ENCODE peak calls at places on chromosomes 6 and 20, in nine cellular contexts. I, T, E, J, B, F, G, Z and P are unnamed samples.

GRCh38 chr6:136823128-136823660 is 802 bp downstream of the PEX7 start:
- DNase-seq in I (peak), T (no peak), E (no peak), J (no peak), B (no peak), F (no peak), G (no peak), Z (peak), P (no peak)

GRCh38 chr6:166008441-166009369 is 158.9 kb downstream of the TBXT start:
- DNase-seq in I (no peak), T (no peak), E (peak), J (peak), B (peak), F (no peak), G (no peak), Z (peak), P (peak)

GRCh38 chr6:126439040-126439439 is 99.1 kb downstream of the CENPW start:
- DNase-seq in I (no peak), T (no peak), E (no peak), J (no peak), B (no peak), F (no peak), G (no peak), Z (no peak), P (peak)

GRCh38 chr20:10982692-10983091 is 308.9 kb upstream of the JAG1 start:
- DNase-seq in I (no peak), T (peak), E (peak), J (no peak), B (peak), F (no peak), G (no peak), Z (no peak), P (no peak)

GRCh38 chr6:125232466-125232865 is 69.3 kb downstream of the HDDC2 start:
- DNase-seq in I (no peak), T (no peak), E (peak), J (no peak), B (no peak), F (no peak), G (no peak), Z (no peak), P (no peak)

GRCh38 chr20:13800728-13801134 is 15.9 kb downstream of the NDUFAF5 start:
- DNase-seq in I (no peak), T (no peak), E (peak), J (no peak), B (peak), F (peak), G (no peak), Z (peak), P (peak)

GRCh38 chr20:24565952-24566351 is 96.5 kb downstream of the SYNDIG1 start:
- DNase-seq in I (no peak), T (no peak), E (no peak), J (peak), B (no peak), F (no peak), G (no peak), Z (no peak), P (no peak)

GRCh38 chr6:128738112-128738511 is 144.8 kb upstream of the LAMA2 start:
- DNase-seq in I (no peak), T (no peak), E (no peak), J (no peak), B (no peak), F (peak), G (no peak), Z (no peak), P (no peak)

GRCh38 chr6:42962502-42963178 is 2.1 kb downstream of the GNMT start:
- DNase-seq in I (peak), T (no peak), E (no peak), J (no peak), B (peak), F (no peak), G (no peak), Z (no peak), P (no peak)

GRCh38 chr6:42962096-42962495 is 1.5 kb downstream of the GNMT start:
- DNase-seq in I (peak), T (no peak), E (no peak), J (no peak), B (peak), F (no peak), G (no peak), Z (no peak), P (no peak)

GRCh38 chr6:42959917-42960242 is 674 bp upstream of the GNMT start:
- DNase-seq in I (no peak), T (no peak), E (no peak), J (no peak), B (no peak), F (no peak), G (no peak), Z (no peak), P (no peak)

GRCh38 chr6:42961020-42961470 is 491 bp downstream of the GNMT start:
- DNase-seq in I (no peak), T (no peak), E (no peak), J (no peak), B (no peak), F (no peak), G (no peak), Z (no peak), P (no peak)

DNA sequence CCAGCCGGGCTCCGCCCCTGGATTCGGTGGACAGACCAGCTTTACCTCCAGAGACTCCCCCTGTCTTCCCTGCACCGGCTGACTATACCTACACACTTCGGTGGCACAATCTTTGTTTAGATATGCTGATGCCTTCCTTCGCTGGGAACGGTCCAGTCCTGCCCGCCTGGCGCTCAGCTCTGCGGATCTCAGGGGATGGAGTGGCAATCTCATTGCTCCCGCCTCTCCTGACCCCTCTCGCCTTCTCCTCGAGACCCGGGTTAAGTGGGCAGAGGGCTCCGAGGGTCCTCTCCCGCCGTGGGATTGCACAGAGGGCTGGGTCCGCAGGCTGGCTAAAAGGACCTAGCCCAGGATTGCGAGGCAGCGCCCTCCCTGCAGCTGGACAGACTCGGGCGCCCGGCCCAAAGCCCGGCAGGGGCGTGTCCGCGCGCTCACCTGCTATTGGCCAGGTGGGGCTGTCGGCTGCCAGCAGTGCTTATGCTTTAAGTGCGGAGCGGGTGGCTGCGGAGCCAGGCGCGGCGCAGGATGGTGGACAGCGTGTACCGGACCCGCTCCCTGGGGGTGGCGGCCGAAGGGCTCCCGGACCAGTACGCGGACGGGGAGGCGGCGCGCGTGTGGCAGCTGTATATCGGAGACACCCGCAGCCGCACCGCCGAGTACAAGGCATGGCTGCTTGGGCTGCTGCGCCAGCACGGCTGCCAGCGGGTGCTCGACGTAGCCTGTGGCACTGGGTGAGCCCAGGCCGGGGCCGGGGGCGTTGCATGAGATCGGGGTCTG is at the start of gene GNMT:
- DNase-seq in I (peak), T (no peak), E (no peak), J (peak), B (peak), F (peak), G (peak), Z (peak), P (peak)
- H3K4me3 ChIP-seq in I (peak), T (peak), E (peak), J (peak), B (peak), F (peak), G (peak), Z (peak), P (peak)

GRCh38 chr20:35618372-35619131 is 2.9 kb downstream of the SPAG4 start:
- DNase-seq in I (peak), T (no peak), E (peak), J (peak), B (peak), F (no peak), G (peak), Z (no peak), P (peak)
- H3K4me3 ChIP-seq in I (peak), T (peak), E (peak), J (peak), B (peak), F (peak), G (peak), Z (peak), P (peak)

DNA sequence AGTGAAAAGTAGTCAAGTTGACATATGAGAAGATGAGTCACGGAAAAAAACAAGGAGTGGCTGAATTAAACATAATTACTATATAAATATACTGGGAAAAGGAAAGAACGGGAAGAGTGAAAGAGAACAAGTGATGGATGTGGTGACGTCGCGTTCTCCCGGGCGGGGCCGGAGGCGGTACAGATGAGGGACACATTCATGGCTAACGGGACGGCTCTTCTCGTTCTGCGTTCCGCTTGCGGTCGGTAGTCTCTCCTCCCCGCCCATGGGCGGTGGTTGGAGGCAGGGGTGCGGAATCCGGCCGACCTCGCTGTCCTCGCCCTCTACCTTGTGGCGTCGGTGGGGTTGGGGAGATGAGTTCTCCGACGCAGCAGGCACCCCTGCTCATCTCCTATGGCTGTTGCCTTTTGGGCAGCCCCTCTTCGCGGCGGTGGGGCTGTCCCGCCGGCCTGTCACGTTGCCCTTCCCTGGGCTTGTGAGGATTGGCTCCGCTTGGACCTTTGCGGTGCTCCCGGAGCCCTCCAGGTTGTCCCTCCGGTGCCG is 22.5 kb downstream of the HLA-G start:
- DNase-seq in I (no peak), T (no peak), E (peak), J (no peak), B (no peak), F (peak), G (no peak), Z (peak), P (no peak)
- H3K4me3 ChIP-seq in I (no peak), T (no peak), E (no peak), J (no peak), B (peak), F (no peak), G (no peak), Z (no peak), P (no peak)

DNA sequence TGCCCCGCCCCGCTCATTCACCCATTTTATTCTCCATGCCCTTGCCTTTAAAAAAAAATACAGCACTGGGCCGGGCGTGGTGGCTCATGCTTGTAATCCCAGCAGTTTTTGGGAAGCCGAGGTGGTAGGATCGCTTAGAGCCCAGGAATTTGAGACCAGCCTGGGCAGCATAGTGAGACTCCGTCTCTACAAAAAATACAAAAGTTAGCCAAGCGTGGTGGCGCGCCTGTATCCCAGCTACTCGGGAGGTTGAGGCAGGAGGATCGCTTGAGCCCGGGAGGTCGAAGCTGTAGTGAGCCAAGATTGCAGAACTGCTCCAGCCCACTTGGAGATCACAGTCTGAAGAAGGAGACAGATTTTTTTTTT is 407 bp upstream of the KIF6 start:
- DNase-seq in I (no peak), T (no peak), E (no peak), J (no peak), B (no peak), F (no peak), G (no peak), Z (no peak), P (no peak)
- H3K4me3 ChIP-seq in I (no peak), T (no peak), E (peak), J (peak), B (peak), F (peak), G (peak), Z (peak), P (peak)

DNA sequence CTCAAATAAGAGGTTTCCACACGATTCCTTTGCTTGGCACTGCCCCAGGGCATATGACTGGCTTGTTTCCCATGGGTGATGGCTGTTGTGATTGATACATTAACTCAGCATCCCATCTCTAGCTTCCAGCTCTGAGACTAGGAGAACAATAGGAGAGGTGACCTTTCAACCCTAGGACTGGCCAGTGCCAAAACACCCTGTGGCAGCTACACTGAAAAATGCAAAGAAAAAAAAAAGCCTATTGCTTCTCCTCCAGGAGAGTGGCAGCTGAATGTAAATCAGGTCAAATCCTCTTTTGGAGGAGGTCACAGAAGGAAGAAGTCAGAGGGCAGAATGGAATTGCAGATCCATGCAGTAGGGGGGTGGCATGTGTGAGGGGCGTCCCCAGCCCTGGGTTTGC is 245.2 kb upstream of the RIN2 start:
- DNase-seq in I (no peak), T (no peak), E (no peak), J (no peak), B (no peak), F (no peak), G (no peak), Z (no peak), P (no peak)
- H3K4me3 ChIP-seq in I (no peak), T (no peak), E (no peak), J (no peak), B (no peak), F (no peak), G (no peak), Z (no peak), P (no peak)

GRCh38 chr6:47034421-47034820 is 7.7 kb downstream of the ADGRF1 start:
- DNase-seq in I (no peak), T (no peak), E (no peak), J (no peak), B (no peak), F (no peak), G (no peak), Z (no peak), P (no peak)
- H3K4me3 ChIP-seq in I (no peak), T (no peak), E (no peak), J (no peak), B (no peak), F (no peak), G (no peak), Z (no peak), P (no peak)

GRCh38 chr20:63736893-63737689 is 627 bp downstream of the LIME1 start:
- DNase-seq in I (peak), T (no peak), E (no peak), J (peak), B (no peak), F (peak), G (no peak), Z (no peak), P (peak)

GRCh38 chr20:63737690-63737939 is 1.2 kb downstream of the LIME1 start:
- DNase-seq in I (no peak), T (no peak), E (no peak), J (peak), B (peak), F (no peak), G (no peak), Z (no peak), P (no peak)

GRCh38 chr20:63734111-63734945 is 2.1 kb upstream of the LIME1 start:
- DNase-seq in I (no peak), T (no peak), E (no peak), J (no peak), B (no peak), F (no peak), G (no peak), Z (no peak), P (no peak)

GRCh38 chr20:63734946-63735858 is 1.3 kb upstream of the LIME1 start:
- DNase-seq in I (peak), T (no peak), E (no peak), J (no peak), B (no peak), F (no peak), G (no peak), Z (no peak), P (no peak)

DNA sequence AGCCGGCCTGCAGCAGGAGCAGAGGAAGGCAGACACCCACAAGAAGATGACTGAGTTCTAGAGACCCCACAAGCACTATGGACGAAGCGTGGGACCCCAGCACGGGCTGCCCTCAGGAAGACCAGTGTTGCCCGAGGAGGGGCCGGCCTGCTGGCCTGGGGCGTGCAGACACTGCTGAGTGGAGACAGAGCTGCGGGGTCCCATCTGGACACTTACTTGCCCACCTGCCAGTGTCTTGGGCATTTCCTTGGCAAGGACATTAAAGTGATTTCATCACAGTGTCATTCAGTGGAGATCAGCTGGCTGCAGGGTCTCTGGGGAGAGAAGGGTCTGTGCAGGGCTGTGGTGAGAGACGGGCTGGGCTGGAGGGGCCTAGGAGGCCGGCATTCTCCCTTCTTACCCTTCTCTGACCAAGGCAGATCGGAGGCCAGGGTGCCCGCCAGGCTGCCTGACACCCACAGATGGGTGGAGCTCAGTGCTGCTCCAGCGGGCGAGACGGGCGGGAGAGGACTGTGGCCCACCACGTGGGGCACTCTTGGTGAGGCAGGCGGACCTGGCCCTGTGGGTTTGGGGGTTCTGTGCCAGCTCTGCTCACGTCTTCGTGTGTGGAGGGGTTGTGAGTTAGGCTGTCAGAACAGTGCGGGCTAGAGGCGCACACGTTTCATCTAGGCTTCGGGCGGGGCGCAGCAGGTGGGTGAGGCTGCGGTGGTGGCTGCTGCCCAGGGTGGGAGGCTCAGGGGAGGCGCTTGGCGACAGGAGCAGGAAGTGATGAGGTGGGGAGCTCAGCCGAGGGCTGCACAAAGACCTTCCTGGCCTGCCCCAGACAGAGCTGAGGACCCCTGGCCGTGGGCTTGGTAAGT is at the start of gene LIME1:
- DNase-seq in I (peak), T (no peak), E (no peak), J (peak), B (peak), F (peak), G (no peak), Z (no peak), P (no peak)
- H3K4me3 ChIP-seq in I (peak), T (no peak), E (no peak), J (peak), B (no peak), F (peak), G (no peak), Z (no peak), P (no peak)

GRCh38 chr6:15342114-15342513 is 96.2 kb downstream of the JARID2 start:
- DNase-seq in I (no peak), T (no peak), E (no peak), J (no peak), B (no peak), F (no peak), G (no peak), Z (no peak), P (no peak)

GRCh38 chr6:15341311-15341710 is 95.4 kb downstream of the JARID2 start:
- DNase-seq in I (no peak), T (no peak), E (no peak), J (no peak), B (no peak), F (no peak), G (no peak), Z (no peak), P (no peak)

GRCh38 chr6:15338462-15338861 is 92.6 kb downstream of the JARID2 start:
- DNase-seq in I (no peak), T (no peak), E (no peak), J (no peak), B (no peak), F (no peak), G (peak), Z (no peak), P (no peak)

GRCh38 chr6:15340105-15340601 is 94.3 kb downstream of the JARID2 start:
- DNase-seq in I (no peak), T (no peak), E (no peak), J (no peak), B (no peak), F (no peak), G (no peak), Z (no peak), P (no peak)

DNA sequence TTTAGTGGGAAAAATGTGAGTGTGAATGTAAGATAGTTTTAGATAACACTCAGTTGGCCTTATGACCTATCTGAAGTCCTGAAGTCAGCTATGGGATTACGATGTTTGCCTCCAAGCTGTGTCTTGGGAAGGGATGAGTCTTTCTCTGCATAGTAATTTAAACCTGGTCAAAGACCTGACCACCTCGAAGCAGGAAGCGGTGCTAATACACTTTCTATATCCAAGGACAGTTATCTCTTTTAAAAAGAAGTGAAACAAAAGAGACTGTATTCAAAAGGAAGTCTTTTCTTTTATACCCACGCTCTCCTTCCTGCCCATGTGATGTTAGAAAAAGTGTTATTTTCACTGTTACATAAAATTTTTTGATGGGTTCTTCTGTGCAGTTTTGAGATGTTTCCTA is 94.9 kb downstream of the JARID2 start:
- DNase-seq in I (no peak), T (no peak), E (no peak), J (no peak), B (no peak), F (no peak), G (no peak), Z (no peak), P (no peak)
- H3K4me3 ChIP-seq in I (no peak), T (no peak), E (no peak), J (no peak), B (no peak), F (no peak), G (no peak), Z (no peak), P (no peak)